ENCODE peak calls at places on chromosomes 1 and 21, in five cellular contexts. G is NCI-H2171, N is left ventricle myocardium inferior, W is fibroblast of mammary gland, L is cardiac fibroblast. A is an unnamed sample.

GRCh38 chr1:78440381-78440793 is 50.4 kb upstream of the PTGFR start:
- DNase-seq in G (no peak), N (no peak), W (peak), L (peak), A (no peak)

GRCh38 chr1:39434797-39435395 is 56.5 kb upstream of the BMP8A start:
- DNase-seq in G (no peak), N (no peak), W (no peak), L (peak), A (no peak)

GRCh38 chr1:1245178-1245839 is 1.2 kb downstream of the C1QTNF12 start:
- DNase-seq in G (no peak), N (no peak), W (no peak), L (no peak), A (no peak)

GRCh38 chr1:187999973-188000372 is 1171.2 kb downstream of the PLA2G4A start:
- DNase-seq in G (no peak), N (no peak), W (no peak), L (no peak), A (no peak)

GRCh38 chr1:51867479-51868232 is 10.9 kb downstream of the NRDC start:
- DNase-seq in G (no peak), N (no peak), W (no peak), L (no peak), A (no peak)

GRCh38 chr1:64080947-64081562 is 122.4 kb upstream of the UBE2U start:
- DNase-seq in G (no peak), N (no peak), W (peak), L (peak), A (no peak)

GRCh38 chr1:9260086-9260766 is 25.7 kb downstream of the H6PD start:
- DNase-seq in G (no peak), N (no peak), W (no peak), L (no peak), A (no peak)

GRCh38 chr1:2803931-2804627 is 2.6 kb upstream of the TTC34 start:
- DNase-seq in G (no peak), N (no peak), W (no peak), L (no peak), A (no peak)

GRCh38 chr21:29382029-29382654 is 83.4 kb downstream of the BACH1 start:
- DNase-seq in G (no peak), N (no peak), W (peak), L (peak), A (no peak)

GRCh38 chr1:23194119-23194984 is 22.9 kb downstream of the HTR1D start:
- DNase-seq in G (peak), N (no peak), W (peak), L (peak), A (peak)

GRCh38 chr21:43718872-43719747 is at the start of gene PDXK:
- DNase-seq in G (peak), N (peak), W (peak), L (peak), A (peak)

GRCh38 chr1:220592714-220593113 is 64.8 kb downstream of the MARK1 start:
- DNase-seq in G (no peak), N (no peak), W (no peak), L (no peak), A (no peak)

GRCh38 chr1:182845379-182845778 is 6.2 kb downstream of the DHX9 start:
- DNase-seq in G (no peak), N (no peak), W (no peak), L (no peak), A (no peak)

GRCh38 chr1:14704846-14705245 is 106.4 kb downstream of the KAZN start:
- DNase-seq in G (peak), N (no peak), W (no peak), L (no peak), A (no peak)